ENCODE peak calls at places on chromosomes 2 and 18, in four cellular contexts. D is mammary epithelial cell, J is astrocyte of the spinal cord, B is left ventricle myocardium inferior. Z is an unnamed sample.

GRCh38 chr2:75560022-75560767 is 544 bp downstream of the EVA1A start:
- DNase-seq in B (peak), D (peak), J (peak), Z (no peak)

GRCh38 chr18:6219116-6219717 is 195.5 kb downstream of the L3MBTL4 start:
- DNase-seq in D (no peak), J (peak), B (no peak), Z (no peak)

GRCh38 chr18:8812631-8813030 is 107.3 kb downstream of the MTCL1 start:
- DNase-seq in B (no peak), D (no peak), J (peak), Z (no peak)

GRCh38 chr2:121648611-121649401 is 456 bp downstream of the CLASP1 start:
- DNase-seq in J (peak), B (peak), D (peak), Z (peak)

GRCh38 chr18:79374408-79375171 is 21.1 kb upstream of the NFATC1 start:
- DNase-seq in J (no peak), B (no peak), D (no peak), Z (no peak)

GRCh38 chr2:163580757-163581156 is 155.1 kb downstream of the FIGN start:
- DNase-seq in B (no peak), J (no peak), D (no peak), Z (no peak)

GRCh38 chr2:133986076-133986837 is 267.6 kb upstream of the MGAT5 start:
- DNase-seq in B (no peak), J (no peak), D (no peak), Z (no peak)

GRCh38 chr2:38751847-38752410 is 768 bp upstream of the SRSF7 start:
- DNase-seq in J (no peak), D (no peak), B (no peak), Z (no peak)

GRCh38 chr2:225165052-225165451 is 122.8 kb upstream of the DOCK10 start:
- DNase-seq in J (peak), D (peak), B (no peak), Z (no peak)

GRCh38 chr2:223084873-223085272 is 32.9 kb downstream of the KCNE4 start:
- DNase-seq in B (no peak), J (peak), D (peak), Z (no peak)

GRCh38 chr2:20446917-20447436 is at the start of gene RHOB:
- DNase-seq in J (peak), D (peak), B (peak), Z (peak)

GRCh38 chr18:57737661-57738060 is 65.5 kb downstream of the ATP8B1 start:
- DNase-seq in J (peak), B (peak), D (peak), Z (peak)

GRCh38 chr2:233440714-233441113 is 86.4 kb downstream of the DGKD start:
- DNase-seq in B (no peak), D (no peak), J (no peak), Z (no peak)

GRCh38 chr2:53091183-53091582 is 676.4 kb upstream of the CHAC2 start:
- DNase-seq in D (peak), J (no peak), B (no peak), Z (no peak)

GRCh38 chr2:75067506-75067905 is 109.1 kb downstream of the POLE4 start:
- DNase-seq in D (no peak), B (no peak), J (no peak), Z (no peak)

GRCh38 chr2:106581755-106582430 is 94.7 kb downstream of the CD8B2 start:
- DNase-seq in J (peak), B (peak), D (peak), Z (no peak)

GRCh38 chr18:45517181-45517741 is 98.0 kb upstream of the SLC14A2 start:
- DNase-seq in D (no peak), B (peak), J (peak), Z (peak)

GRCh38 chr2:133818661-133819060 is 250.4 kb upstream of the NCKAP5 start:
- DNase-seq in J (no peak), B (no peak), D (no peak), Z (no peak)

DNA sequence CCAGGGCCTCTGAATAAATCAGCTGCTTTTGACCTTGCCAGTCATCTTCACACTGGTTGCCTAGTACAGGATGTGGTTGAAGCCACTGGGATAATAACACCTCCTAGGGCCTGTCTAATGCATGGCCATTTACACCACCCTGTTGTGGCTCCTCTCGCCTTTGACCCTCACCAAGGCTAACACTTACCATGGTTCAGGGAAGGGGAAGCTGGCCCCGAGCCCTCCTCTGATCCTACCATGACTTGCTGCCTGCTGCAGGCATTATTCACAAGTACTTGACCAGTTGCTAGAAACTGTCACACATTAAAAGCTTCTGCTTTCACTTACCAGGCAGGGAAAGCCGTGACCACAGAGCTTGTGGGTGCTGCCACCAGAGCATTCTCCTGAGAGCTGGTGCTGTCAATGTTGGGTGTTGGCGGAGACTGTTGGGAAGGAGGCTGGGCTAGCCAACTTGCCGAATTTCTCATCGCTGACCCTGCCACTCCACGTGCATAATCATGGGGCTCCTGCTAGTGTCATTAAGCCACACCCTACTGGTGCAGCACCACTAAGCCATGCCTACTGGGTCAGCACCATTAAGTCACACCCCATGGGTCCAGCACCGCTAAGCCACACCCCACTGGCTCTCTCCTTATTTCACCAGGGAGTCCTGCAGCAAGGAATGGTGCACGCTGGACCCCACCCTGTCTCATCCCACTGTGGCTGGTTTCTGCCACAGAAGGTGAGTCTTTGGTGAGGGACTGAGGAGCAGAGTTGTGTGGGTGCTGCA is 47.0 kb upstream of the TTC39C start:
- DNase-seq in J (no peak), D (no peak), B (no peak), Z (no peak)
- H3K4me3 ChIP-seq in J (no peak), D (no peak), B (no peak), Z (no peak)

GRCh38 chr2:109666466-109666865 is 52.3 kb downstream of the SOWAHC start:
- DNase-seq in D (no peak), B (no peak), J (no peak), Z (no peak)
- TF ChIP-seq CTCF in D (no peak), B (no peak), J (no peak), Z (no peak)

GRCh38 chr2:234804704-234805103 is 147.1 kb upstream of the SH3BP4 start:
- DNase-seq in J (no peak), D (no peak), B (no peak), Z (no peak)
- H3K4me3 ChIP-seq in J (no peak), D (no peak), B (no peak), Z (no peak)

DNA sequence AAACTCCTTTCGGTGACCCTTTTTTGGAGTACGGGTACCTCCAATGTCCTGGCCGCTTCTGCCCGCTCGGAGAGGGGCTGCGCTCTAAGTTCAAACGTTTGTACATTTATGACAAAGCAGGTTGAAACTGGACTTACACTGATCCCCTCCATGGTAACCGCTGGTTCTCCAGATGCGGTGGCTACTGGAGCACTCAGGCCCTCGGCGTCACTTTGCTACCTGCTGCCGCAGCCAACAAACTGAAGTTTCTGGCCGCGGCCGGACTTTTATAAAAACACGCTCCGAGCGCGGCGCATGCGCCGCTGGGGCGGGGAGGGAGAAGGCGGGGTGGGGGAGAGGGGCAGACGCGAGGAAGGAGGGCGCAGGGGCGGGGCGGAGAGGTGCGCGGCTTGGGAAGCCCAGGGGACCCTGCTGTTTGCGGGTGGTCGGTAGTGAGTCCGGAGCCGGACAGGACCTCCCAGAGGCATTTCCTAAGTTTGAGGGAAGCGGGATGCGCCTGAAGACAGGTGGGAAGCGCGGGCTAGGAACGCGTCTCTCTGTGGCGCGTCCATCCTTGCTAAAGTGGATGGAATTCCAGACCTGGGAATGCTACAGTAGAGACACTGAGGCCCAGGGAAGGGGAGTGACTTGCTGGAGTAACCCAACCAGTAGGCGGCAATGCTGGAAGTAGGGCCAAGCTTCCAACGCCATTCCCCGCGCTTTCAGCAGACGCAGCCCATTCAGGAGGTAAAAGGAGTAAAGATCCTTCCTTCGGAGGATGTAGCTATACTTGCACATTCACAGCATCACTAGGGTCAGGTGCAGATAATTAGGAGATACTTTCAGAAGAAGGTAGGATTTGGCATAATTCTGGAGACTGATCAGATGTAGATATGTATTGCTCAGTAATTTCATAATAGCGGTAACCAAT is at the start of gene CXCR4:
- DNase-seq in J (peak), D (peak), B (peak), Z (no peak)
- TF ChIP-seq CTCF in J (peak), D (peak), B (peak), Z (no peak)

GRCh38 chr2:216497382-216497781 is 1.3 kb upstream of the RPL37A start:
- DNase-seq in D (no peak), J (no peak), B (no peak), Z (no peak)
- H3K4me3 ChIP-seq in D (peak), J (peak), B (peak), Z (peak)

GRCh38 chr2:44974064-44974715 is 32.7 kb downstream of the SIX3 start:
- DNase-seq in D (peak), J (no peak), B (no peak), Z (no peak)
- TF ChIP-seq CTCF in D (peak), J (peak), B (peak), Z (no peak)